ENCODE peak calls at places on chromosomes 2 and 18, in ten cellular contexts. Y is HEK293T; R is GOT3; T is EH; J is T-helper 2 cell; W is osteocyte; D is activated naive CD8-positive, alpha-beta T cell treated with anti-CD3 and anti-CD28 coated beads, Interleukin-2, amount 50 U/mL, for 24 hours; N is A673; C is stimulated activated CD4-positive, alpha-beta T cell treated with anti-CD3 and anti-CD28 coated beads, TNF-alpha, amount 100 ng/mL, for 1 hour; Z is NCI-H446. I is an unnamed sample.

GRCh38 chr2:60355849-60356261 is 197.6 kb downstream of the BCL11A start:
- DNase-seq in Y (no peak), R (no peak), T (no peak), J (no peak), W (peak), D (no peak), N (no peak), C (no peak), Z (no peak), I (no peak)

GRCh38 chr2:211077216-211077764 is 520.9 kb downstream of the CPS1 start:
- DNase-seq in Y (no peak), R (no peak), T (no peak), J (no peak), W (no peak), D (no peak), N (peak), C (no peak), Z (no peak), I (no peak)

GRCh38 chr2:74405994-74406583 is 15.3 kb downstream of the C2orf81 start:
- DNase-seq in Y (no peak), R (no peak), T (no peak), J (no peak), W (no peak), D (no peak), N (no peak), C (no peak), Z (no peak), I (no peak)

GRCh38 chr2:71930073-71930681 is 217.5 kb downstream of the CYP26B1 start:
- DNase-seq in Y (peak), R (no peak), T (peak), J (no peak), W (peak), D (no peak), N (peak), C (no peak), Z (no peak), I (no peak)

GRCh38 chr2:23484163-23484740 is 99.3 kb downstream of the KLHL29 start:
- DNase-seq in Y (no peak), R (no peak), T (no peak), J (no peak), W (no peak), D (no peak), N (no peak), C (no peak), Z (no peak), I (no peak)

GRCh38 chr18:77008576-77009315 is 123.8 kb downstream of the MBP start:
- DNase-seq in Y (no peak), R (no peak), T (no peak), J (no peak), W (peak), D (no peak), N (no peak), C (no peak), Z (no peak), I (no peak)

GRCh38 chr2:136582631-136583205 is 182.6 kb upstream of the THSD7B start:
- DNase-seq in Y (peak), R (no peak), T (peak), J (no peak), W (no peak), D (peak), N (peak), C (no peak), Z (no peak), I (peak)

GRCh38 chr2:113739849-113740248 is 16.6 kb downstream of the SLC35F5 start:
- DNase-seq in Y (no peak), R (no peak), T (no peak), J (no peak), W (no peak), D (no peak), N (no peak), C (no peak), Z (no peak), I (no peak)

GRCh38 chr2:229920011-229920781 is 1.6 kb downstream of the TRIP12 start:
- DNase-seq in Y (peak), R (no peak), T (peak), J (no peak), W (peak), D (peak), N (peak), C (no peak), Z (no peak), I (no peak)

GRCh38 chr18:51017140-51017874 is 12.7 kb upstream of the SMAD4 start:
- DNase-seq in Y (no peak), R (no peak), T (no peak), J (no peak), W (no peak), D (no peak), N (no peak), C (no peak), Z (no peak), I (no peak)

GRCh38 chr2:29295843-29296242 is 180.6 kb downstream of the CLIP4 start:
- DNase-seq in Y (no peak), R (no peak), T (peak), J (no peak), W (no peak), D (no peak), N (peak), C (no peak), Z (no peak), I (no peak)

GRCh38 chr2:190791347-190791982 is 89.2 kb upstream of the GLS start:
- DNase-seq in Y (no peak), R (no peak), T (peak), J (no peak), W (no peak), D (peak), N (peak), C (no peak), Z (no peak), I (no peak)

GRCh38 chr2:170292415-170292814 is 114.5 kb downstream of the MYO3B start:
- DNase-seq in Y (no peak), R (no peak), T (no peak), J (no peak), W (no peak), D (no peak), N (no peak), C (no peak), Z (no peak), I (no peak)

GRCh38 chr2:108215794-108216211 is 24.0 kb upstream of the SULT1C3 start:
- DNase-seq in Y (peak), R (no peak), T (peak), J (no peak), W (no peak), D (no peak), N (peak), C (no peak), Z (no peak), I (no peak)

GRCh38 chr2:68292108-68292710 is 27.5 kb downstream of the CNRIP1 start:
- DNase-seq in Y (peak), R (no peak), T (peak), J (no peak), W (no peak), D (no peak), N (peak), C (no peak), Z (no peak), I (no peak)

GRCh38 chr2:105600602-105600948 is 144.1 kb upstream of the NCK2 start:
- DNase-seq in Y (no peak), R (no peak), T (no peak), J (no peak), W (no peak), D (no peak), N (no peak), C (no peak), Z (no peak), I (no peak)

GRCh38 chr18:52617931-52618330 is 277.9 kb downstream of the DCC start:
- DNase-seq in Y (no peak), R (no peak), T (no peak), J (no peak), W (no peak), D (no peak), N (no peak), C (no peak), Z (no peak), I (no peak)

GRCh38 chr2:212995920-212996319 is 155.5 kb downstream of the IKZF2 start:
- DNase-seq in Y (no peak), R (no peak), T (peak), J (no peak), W (no peak), D (no peak), N (no peak), C (no peak), Z (no peak), I (no peak)

GRCh38 chr2:83224591-83224990 is 1234.5 kb downstream of the SUCLG1 start:
- DNase-seq in Y (no peak), R (no peak), T (no peak), J (no peak), W (no peak), D (no peak), N (no peak), C (no peak), Z (no peak), I (no peak)

GRCh38 chr2:1068832-1069231 is 118.2 kb downstream of the SNTG2 start:
- DNase-seq in Y (no peak), R (no peak), T (no peak), J (no peak), W (no peak), D (no peak), N (no peak), C (no peak), Z (no peak), I (no peak)

GRCh38 chr2:85439986-85440385 is 21.5 kb downstream of the SH2D6 start:
- DNase-seq in Y (no peak), R (no peak), T (no peak), J (no peak), W (no peak), D (peak), N (no peak), C (no peak), Z (no peak), I (no peak)

GRCh38 chr2:187614756-187615155 is 60.5 kb upstream of the TFPI start:
- DNase-seq in Y (no peak), R (no peak), T (peak), J (no peak), W (no peak), D (no peak), N (no peak), C (no peak), Z (no peak), I (no peak)

GRCh38 chr18:68244786-68245185 is 470.1 kb downstream of the TMX3 start:
- DNase-seq in Y (no peak), R (no peak), T (peak), J (no peak), W (no peak), D (no peak), N (no peak), C (no peak), Z (no peak), I (no peak)

GRCh38 chr2:219460424-219460926 is 25.8 kb downstream of the SPEG start:
- DNase-seq in Y (no peak), R (peak), T (peak), J (no peak), W (peak), D (no peak), N (no peak), C (no peak), Z (no peak), I (no peak)

GRCh38 chr2:16014041-16014787 is 73.9 kb downstream of the MYCN start:
- DNase-seq in Y (no peak), R (no peak), T (no peak), J (no peak), W (no peak), D (no peak), N (no peak), C (no peak), Z (no peak), I (no peak)

GRCh38 chr18:37429768-37430167 is 135.8 kb downstream of the CELF4 start:
- DNase-seq in Y (no peak), R (no peak), T (no peak), J (no peak), W (no peak), D (no peak), N (no peak), C (no peak), Z (no peak), I (no peak)

GRCh38 chr2:239516286-239516953 is 115.6 kb upstream of the HDAC4 start:
- DNase-seq in Y (no peak), R (no peak), T (no peak), J (no peak), W (no peak), D (no peak), N (no peak), C (no peak), Z (no peak), I (no peak)

GRCh38 chr2:191347154-191347553 is 102.0 kb downstream of the MYO1B start:
- DNase-seq in Y (no peak), R (no peak), T (no peak), J (no peak), W (no peak), D (no peak), N (peak), C (no peak), Z (no peak), I (no peak)

I was measured in iPS DF 6.9.